ENCODE peak calls at places on chromosomes 5 and 9, in six cellular contexts. W is NCI-H1092, B is HTR-8/SVneo, Z is astrocyte of the spinal cord, Q is HuH-7.5, S is Kasumi-1. T is an unnamed sample.

GRCh38 chr5:115599502-115599901 is 2.8 kb downstream of the TICAM2 start:
- DNase-seq in W (no peak), B (peak; percentile 21), Z (peak; percentile 36), Q (no peak), S (peak; percentile 37), T (no peak)

GRCh38 chr9:37220971-37221370 is 100.6 kb downstream of the ZCCHC7 start:
- DNase-seq in W (no peak), B (no peak), Z (no peak), Q (no peak), S (no peak), T (no peak)

GRCh38 chr9:119322137-119322695 is 47.0 kb downstream of the BRINP1 start:
- DNase-seq in W (no peak), B (no peak), Z (no peak), Q (no peak), S (no peak), T (peak; percentile 33)

GRCh38 chr9:36671561-36671960 is 98.9 kb downstream of the MELK start:
- DNase-seq in W (no peak), B (no peak), Z (no peak), Q (no peak), S (no peak), T (no peak)

GRCh38 chr5:66653380-66653779 is 57.2 kb downstream of the MAST4 start:
- DNase-seq in W (no peak), B (no peak), Z (peak; percentile 71), Q (no peak), S (no peak), T (no peak)

GRCh38 chr5:157562111-157562581 is 13.4 kb downstream of the ADAM19 start:
- DNase-seq in W (no peak), B (no peak), Z (peak; percentile 78), Q (no peak), S (no peak), T (no peak)

GRCh38 chr9:127714020-127714835 is 1.2 kb downstream of the PTRH1 start:
- DNase-seq in W (no peak), B (no peak), Z (no peak), Q (no peak), S (no peak), T (no peak)

GRCh38 chr5:141909212-141909611 is 14.5 kb upstream of the DELE1 start:
- DNase-seq in W (no peak), B (no peak), Z (no peak), Q (no peak), S (no peak), T (no peak)

GRCh38 chr5:148882332-148882731 is 55.9 kb downstream of the ADRB2 start:
- DNase-seq in W (no peak), B (no peak), Z (no peak), Q (no peak), S (peak; percentile 74), T (no peak)